ENCODE peak calls at places on chromosomes 13 and 19, in seven cellular contexts. R, I, V, K, A, U and T are unnamed samples. For H3K27me3, the result is how much of the 10 kb centered on the place peaks cover.

GRCh38 chr13:25420161-25420560 is 48.4 kb downstream of the ATP8A2 start:
- DNase-seq in R (no peak), I (no peak), V (no peak), K (no peak), A (no peak), U (no peak), T (no peak)

GRCh38 chr13:99982741-99983400 is 1.3 kb downstream of the ZIC2 start:
- DNase-seq in R (no peak), I (no peak), V (no peak), K (no peak), A (no peak), U (no peak), T (no peak)

GRCh38 chr19:10544753-10545251 is 1.1 kb downstream of the ATG4D start:
- DNase-seq in R (no peak), I (no peak), V (peak), K (no peak), A (no peak), U (no peak), T (no peak)

GRCh38 chr13:76799696-76800095 is 86.5 kb downstream of the KCTD12 start:
- DNase-seq in R (no peak), I (no peak), V (no peak), K (no peak), A (no peak), U (no peak), T (no peak)

GRCh38 chr13:44273991-44274810 is 99.4 kb upstream of the SERP2 start:
- DNase-seq in R (no peak), I (no peak), V (no peak), K (no peak), A (no peak), U (no peak), T (no peak)

GRCh38 chr13:28531195-28531955 is 36.4 kb upstream of the FLT1 start:
- DNase-seq in R (no peak), I (peak), V (no peak), K (peak), A (peak), U (peak), T (peak)

GRCh38 chr19:52189745-52190678 is at the start of gene PPP2R1A:
- DNase-seq in R (peak), I (peak), V (peak), K (peak), A (peak), U (peak), T (peak)

GRCh38 chr13:73198888-73199497 is 140.2 kb downstream of the KLF5 start:
- DNase-seq in R (no peak), I (no peak), V (no peak), K (no peak), A (no peak), U (no peak), T (no peak)

GRCh38 chr19:55255618-55256423 is 3.0 kb downstream of the PPP6R1 start:
- DNase-seq in R (no peak), I (no peak), V (no peak), K (peak), A (no peak), U (no peak), T (no peak)

GRCh38 chr19:46950526-46951235 is 69.0 kb upstream of the NPAS1 start:
- DNase-seq in R (no peak), I (no peak), V (no peak), K (no peak), A (no peak), U (no peak), T (no peak)

GRCh38 chr19:11024259-11024658 is 63.4 kb downstream of the SMARCA4 start:
- DNase-seq in R (no peak), I (peak), V (no peak), K (peak), A (no peak), U (no peak), T (no peak)

GRCh38 chr19:29564574-29565005 is 38.8 kb downstream of the VSTM2B start:
- DNase-seq in R (no peak), I (no peak), V (peak), K (no peak), A (no peak), U (no peak), T (no peak)

GRCh38 chr19:41352609-41353465 is 885 bp downstream of the TGFB1 start:
- DNase-seq in R (no peak), I (peak), V (peak), K (peak), A (peak), U (peak), T (peak)

GRCh38 chr13:80475718-80476117 is 134.8 kb upstream of the SPRY2 start:
- DNase-seq in R (no peak), I (no peak), V (no peak), K (no peak), A (no peak), U (no peak), T (no peak)

GRCh38 chr13:49412749-49413148 is 31.1 kb downstream of the CAB39L start:
- DNase-seq in R (no peak), I (no peak), V (no peak), K (no peak), A (no peak), U (no peak), T (no peak)

GRCh38 chr13:86932935-86933334 is 738.2 kb upstream of the SLITRK5 start:
- DNase-seq in R (no peak), I (no peak), V (no peak), K (no peak), A (no peak), U (no peak), T (no peak)

GRCh38 chr13:98890186-98890585 is 87.7 kb downstream of the DOCK9 start:
- DNase-seq in R (peak), I (no peak), V (no peak), K (no peak), A (no peak), U (no peak), T (no peak)

GRCh38 chr13:102443234-102443633 is 41.4 kb upstream of the FGF14 start:
- DNase-seq in R (no peak), I (no peak), V (no peak), K (no peak), A (no peak), U (no peak), T (no peak)

GRCh38 chr19:4057913-4058695 is 8.6 kb downstream of the ZBTB7A start:
- DNase-seq in R (no peak), I (peak), V (peak), K (peak), A (peak), U (peak), T (peak)
- TF ChIP-seq CTCF in R (peak), I (no peak), V (no peak), K (no peak), A (peak), U (peak), T (peak)

GRCh38 chr19:34393031-34393430 is 11.2 kb upstream of the PDCD2L start:
- DNase-seq in R (no peak), I (no peak), V (no peak), K (no peak), A (no peak), U (no peak), T (no peak)
- H3K27ac ChIP-seq in R (no peak), I (no peak), V (no peak), K (peak), A (no peak), U (no peak), T (no peak)

GRCh38 chr13:112918746-112919145 is 50.3 kb upstream of the MCF2L start:
- DNase-seq in R (no peak), I (no peak), V (no peak), K (no peak), A (no peak), U (no peak), T (no peak)
- H3K27me3 ChIP-seq in R (under half), I (under half), V (under half), K (half or more), A (under half), U (half or more), T (under half)

GRCh38 chr13:33642374-33643065 is 175.4 kb upstream of the RFC3 start:
- DNase-seq in R (peak), I (peak), V (peak), K (peak), A (no peak), U (peak), T (no peak)

GRCh38 chr13:33639158-33639557 is 178.8 kb upstream of the RFC3 start:
- DNase-seq in R (no peak), I (peak), V (no peak), K (peak), A (no peak), U (no peak), T (no peak)

GRCh38 chr13:33639640-33640080 is 178.3 kb upstream of the RFC3 start:
- DNase-seq in R (peak), I (no peak), V (no peak), K (no peak), A (no peak), U (no peak), T (no peak)

GRCh38 chr13:33637978-33638743 is 179.8 kb upstream of the RFC3 start:
- DNase-seq in R (peak), I (no peak), V (no peak), K (no peak), A (no peak), U (no peak), T (no peak)

GRCh38 chr13:33640832-33641231 is 177.1 kb upstream of the RFC3 start:
- DNase-seq in R (no peak), I (no peak), V (no peak), K (no peak), A (no peak), U (no peak), T (no peak)
- TF ChIP-seq CTCF in R (no peak), I (no peak), V (no peak), K (no peak), A (no peak), U (no peak), T (no peak)

GRCh38 chr19:2197270-2197669 is 33.5 kb downstream of the DOT1L start:
- DNase-seq in R (no peak), I (no peak), V (no peak), K (no peak), A (no peak), U (no peak), T (no peak)
- H3K27ac ChIP-seq in R (no peak), I (no peak), V (no peak), K (no peak), A (no peak), U (no peak), T (no peak)

GRCh38 chr19:5494780-5495179 is 39.6 kb downstream of the ZNRF4 start:
- DNase-seq in R (no peak), I (no peak), V (no peak), K (no peak), A (no peak), U (no peak), T (no peak)
- H3K27me3 ChIP-seq in R (under half), I (under half), V (under half), K (under half), A (half or more), U (half or more), T (half or more)

DNA sequence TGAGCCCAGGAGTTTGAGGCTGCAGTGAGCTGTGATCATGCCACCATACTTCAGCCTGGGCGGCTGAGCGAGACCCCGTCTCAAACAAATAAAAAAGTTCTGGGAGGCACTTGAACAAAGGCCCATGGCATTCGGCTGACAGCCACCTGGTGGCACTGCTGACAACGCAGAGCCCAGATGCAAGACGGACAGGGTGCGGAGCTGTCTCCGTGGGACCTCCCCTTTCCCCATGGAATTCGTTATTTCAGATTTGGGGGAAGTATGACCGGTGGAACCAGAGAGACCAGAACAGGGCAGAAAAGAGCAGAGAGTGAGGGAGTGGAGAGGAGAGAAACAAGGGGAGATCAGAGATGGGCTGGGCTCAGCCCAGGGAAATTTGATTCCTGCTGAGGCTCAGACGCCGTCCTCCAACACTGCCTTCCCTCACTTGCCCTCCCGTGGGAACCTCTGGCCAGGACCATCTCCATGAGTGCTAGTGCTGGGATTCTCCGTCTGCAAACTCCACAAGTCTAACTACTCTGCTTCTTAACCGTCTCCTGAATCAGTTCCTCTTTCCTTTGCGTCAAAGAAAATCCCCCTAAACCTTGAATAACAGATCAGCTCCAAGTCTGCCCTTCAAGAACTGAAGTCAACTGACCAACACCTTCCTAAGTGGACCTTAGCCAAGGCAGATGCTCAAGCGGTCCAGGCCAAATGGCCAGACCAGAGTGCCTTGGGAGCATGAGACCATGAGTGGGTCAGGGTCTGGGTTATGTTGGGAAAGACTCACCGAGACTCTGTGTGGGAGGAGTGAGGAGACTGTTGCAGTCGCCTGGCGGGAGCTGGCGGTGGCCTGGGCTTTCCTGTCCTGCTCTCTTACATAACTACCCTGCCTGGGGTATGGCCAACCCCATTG is 11.9 kb upstream of the ATF5 start:
- DNase-seq in R (no peak), I (peak), V (no peak), K (no peak), A (no peak), U (no peak), T (no peak)
- TF ChIP-seq CTCF in R (peak), I (peak), V (no peak), K (no peak), A (peak), U (no peak), T (no peak)

DNA sequence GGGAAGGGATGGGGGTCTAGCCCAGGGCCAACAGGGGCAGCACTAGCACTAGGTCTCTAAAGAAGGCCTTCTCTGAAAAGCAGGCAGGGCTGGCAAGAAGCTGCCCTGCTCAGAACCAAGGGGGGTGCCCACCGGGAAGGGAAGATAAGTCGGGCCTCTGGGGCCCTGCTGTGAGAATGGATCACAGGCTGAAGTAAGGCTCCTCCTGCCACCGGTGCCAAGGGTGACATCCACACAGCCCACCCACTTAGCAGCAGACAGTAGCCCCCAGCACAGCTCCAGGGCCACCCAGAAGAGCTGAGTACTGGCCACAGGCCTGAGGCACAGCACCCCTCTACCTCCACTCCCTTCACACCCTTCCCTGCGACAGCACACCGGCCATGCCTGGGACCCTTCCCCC is 5.9 kb downstream of the ELL start:
- DNase-seq in R (no peak), I (no peak), V (no peak), K (no peak), A (no peak), U (no peak), T (no peak)
- H3K27ac ChIP-seq in R (no peak), I (no peak), V (peak), K (peak), A (peak), U (no peak), T (peak)